ENCODE peak calls at places on chromosome 12, in seven cellular contexts. W is breast epithelium, T is A549, E is H54, L is esophagus squamous epithelium, S is HepG2, J is GM12891. R is an unnamed sample.

GRCh38 chr12:117060236-117060926 is 38.8 kb downstream of the TESC start:
- DNase-seq in W (no peak), T (no peak), E (no peak), L (no peak), S (no peak), J (no peak), R (peak)

GRCh38 chr12:18158774-18159557 is 69.0 kb upstream of the RERGL start:
- DNase-seq in W (no peak), T (peak), E (no peak), L (no peak), S (peak), J (no peak), R (peak)

GRCh38 chr12:104809251-104809650 is 148.8 kb downstream of the SLC41A2 start:
- DNase-seq in W (no peak), T (no peak), E (no peak), L (no peak), S (no peak), J (no peak), R (no peak)

GRCh38 chr12:89016970-89017778 is 335.1 kb downstream of the DUSP6 start:
- DNase-seq in W (no peak), T (peak), E (peak), L (no peak), S (peak), J (no peak), R (peak)

GRCh38 chr12:39357046-39357445 is 85.9 kb downstream of the KIF21A start:
- DNase-seq in W (no peak), T (no peak), E (no peak), L (no peak), S (no peak), J (no peak), R (no peak)

GRCh38 chr12:69579029-69579428 is 6.2 kb upstream of the CCT2 start:
- DNase-seq in W (no peak), T (no peak), E (no peak), L (no peak), S (no peak), J (no peak), R (no peak)

GRCh38 chr12:124914392-124915248 is at the start of gene UBC:
- DNase-seq in W (peak), T (peak), E (no peak), L (no peak), S (peak), J (peak), R (no peak)

GRCh38 chr12:101086490-101086889 is 123.5 kb downstream of the SLC5A8 start:
- DNase-seq in W (no peak), T (no peak), E (no peak), L (no peak), S (no peak), J (no peak), R (no peak)

GRCh38 chr12:4487024-4487423 is 41.4 kb upstream of the FGF6 start:
- DNase-seq in W (no peak), T (no peak), E (no peak), L (no peak), S (no peak), J (no peak), R (no peak)

DNA sequence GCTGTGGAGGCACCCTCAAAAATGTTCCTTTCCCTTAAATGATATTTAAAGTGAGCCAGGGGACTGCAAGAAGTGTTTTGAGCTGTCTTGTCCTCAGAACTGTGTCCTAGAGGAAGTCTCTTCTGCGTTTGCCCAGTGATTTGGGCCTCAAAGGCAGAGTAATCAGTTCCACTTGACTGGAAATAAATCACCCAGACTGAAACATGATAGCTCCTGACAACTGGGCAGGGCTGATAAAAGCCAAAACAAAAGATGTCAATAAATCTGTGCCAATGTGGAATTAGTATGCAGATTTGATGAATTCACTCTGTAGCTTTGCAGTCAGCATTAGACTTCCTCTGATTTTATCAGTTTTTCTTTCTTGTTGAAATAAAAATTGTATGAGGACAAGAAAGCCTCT is 180.6 kb downstream of the ERC1 start:
- DNase-seq in W (no peak), T (no peak), E (no peak), L (no peak), S (no peak), J (no peak), R (peak)
- TF ChIP-seq POLR2A in W (no peak), T (no peak), E (no peak), L (no peak), S (no peak), J (no peak), R (no peak)

DNA sequence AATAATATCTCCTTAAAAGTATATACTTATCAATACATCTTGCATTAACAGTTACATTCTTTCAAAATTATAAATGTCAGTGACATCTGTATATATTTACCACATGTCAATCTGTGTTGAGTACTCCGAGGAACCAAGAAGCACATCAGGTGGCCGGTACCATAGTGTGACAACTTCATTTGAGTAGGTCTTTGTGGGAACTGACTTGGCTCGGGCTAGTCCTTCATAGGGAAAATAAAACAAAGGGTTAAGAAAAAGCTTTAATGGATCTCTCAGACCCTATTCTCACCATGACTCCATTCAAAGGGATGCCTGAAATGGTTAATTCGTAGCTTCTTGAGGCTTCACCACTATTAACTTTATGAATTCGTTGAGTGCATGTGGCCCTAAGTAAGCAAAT is 94.9 kb downstream of the ELK3 start:
- DNase-seq in W (no peak), T (no peak), E (no peak), L (no peak), S (no peak), J (no peak), R (no peak)
- TF ChIP-seq POLR2A in W (no peak), T (no peak), E (no peak), L (no peak), S (no peak), J (no peak), R (no peak)

GRCh38 chr12:114679452-114679875 is 4.5 kb downstream of the TBX3 start:
- DNase-seq in W (no peak), T (no peak), E (no peak), L (no peak), S (no peak), J (no peak), R (no peak)
- TF ChIP-seq POLR2A in W (no peak), T (no peak), E (no peak), L (no peak), S (no peak), J (no peak), R (no peak)

GRCh38 chr12:54429014-54429471 is 10.0 kb upstream of the ITGA5 start:
- DNase-seq in W (no peak), T (no peak), E (no peak), L (no peak), S (peak), J (no peak), R (no peak)

GRCh38 chr12:54431911-54432814 is 13.1 kb upstream of the ITGA5 start:
- DNase-seq in W (no peak), T (peak), E (no peak), L (no peak), S (no peak), J (no peak), R (no peak)

GRCh38 chr12:54430471-54431075 is 11.5 kb upstream of the ITGA5 start:
- DNase-seq in W (no peak), T (no peak), E (no peak), L (no peak), S (no peak), J (no peak), R (no peak)

GRCh38 chr12:54437243-54437642 is 18.2 kb upstream of the ITGA5 start:
- DNase-seq in W (no peak), T (no peak), E (no peak), L (no peak), S (no peak), J (no peak), R (no peak)

GRCh38 chr12:54432815-54433164 is 13.7 kb upstream of the ITGA5 start:
- DNase-seq in W (no peak), T (no peak), E (no peak), L (no peak), S (no peak), J (no peak), R (no peak)
- TF ChIP-seq POLR2A in W (no peak), T (no peak), E (no peak), L (no peak), S (no peak), J (no peak), R (no peak)

GRCh38 chr12:55997535-55997859 is 421 bp downstream of the SUOX start:
- DNase-seq in W (no peak), T (no peak), E (no peak), L (no peak), S (no peak), J (no peak), R (no peak)
- TF ChIP-seq POLR2A in W (no peak), T (no peak), E (no peak), L (no peak), S (no peak), J (no peak), R (no peak)

GRCh38 chr12:50201987-50202521 is 34.9 kb upstream of the CERS5 start:
- DNase-seq in W (no peak), T (peak), E (peak), L (no peak), S (no peak), J (no peak), R (no peak)
- TF ChIP-seq POLR2A in W (no peak), T (no peak), E (no peak), L (no peak), S (no peak), J (no peak), R (no peak)

DNA sequence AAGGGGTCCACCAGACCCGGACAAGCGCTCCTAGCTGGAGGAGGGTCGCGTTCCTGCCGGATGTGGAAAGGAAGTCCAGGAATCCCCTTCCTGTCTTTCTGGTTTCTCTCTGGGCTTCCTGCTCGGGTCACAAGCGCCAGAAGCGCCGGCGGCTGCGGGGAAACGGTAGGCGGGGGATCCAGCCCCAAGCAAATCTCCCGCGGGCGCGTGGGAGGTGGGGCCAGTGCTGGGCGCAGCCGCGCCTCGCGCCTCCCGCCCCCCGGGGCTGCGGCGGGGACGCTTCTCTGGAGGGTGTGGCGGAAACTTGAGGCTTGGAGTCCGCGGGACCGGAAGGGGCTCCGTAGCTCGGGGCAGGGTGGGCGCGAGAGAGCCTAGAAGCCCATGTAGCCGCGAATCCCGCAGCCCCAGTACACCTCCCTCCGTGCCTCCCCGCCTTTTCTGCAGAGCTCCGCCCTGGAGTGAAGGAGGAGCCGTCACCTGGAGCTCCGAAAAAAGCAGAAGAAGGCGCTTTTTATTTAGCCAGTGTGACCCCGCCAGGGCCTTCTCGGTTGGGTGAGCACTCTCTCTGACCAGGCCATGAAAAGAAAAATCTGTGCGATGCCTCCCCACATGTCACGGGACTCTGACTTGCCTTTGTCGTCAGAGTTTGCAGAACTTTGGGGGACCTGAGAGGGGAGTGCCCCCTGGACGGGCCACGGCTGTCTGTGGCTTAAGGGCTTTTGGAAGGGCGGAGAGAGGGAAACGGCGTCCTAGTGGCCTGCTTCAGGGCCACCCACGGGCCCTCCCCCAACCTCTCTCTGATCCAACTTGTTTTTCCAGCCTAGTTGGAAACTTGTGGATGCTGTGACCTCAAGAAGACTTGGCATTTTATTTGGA is 21.4 kb upstream of the CLEC2D start:
- DNase-seq in W (peak), T (peak), E (peak), L (peak), S (peak), J (peak), R (peak)
- TF ChIP-seq POLR2A in W (no peak), T (peak), E (peak), L (no peak), S (peak), J (no peak), R (peak)

GRCh38 chr12:51345681-51346080 is 798 bp downstream of the CELA1 start:
- DNase-seq in W (no peak), T (no peak), E (no peak), L (no peak), S (no peak), J (no peak), R (no peak)

GRCh38 chr12:51342416-51342815 is 4.1 kb downstream of the CELA1 start:
- DNase-seq in W (no peak), T (no peak), E (no peak), L (no peak), S (no peak), J (no peak), R (no peak)

GRCh38 chr12:51343201-51343600 is 3.3 kb downstream of the CELA1 start:
- DNase-seq in W (no peak), T (no peak), E (no peak), L (no peak), S (no peak), J (no peak), R (no peak)

GRCh38 chr12:51339750-51340149 is 6.7 kb downstream of the CELA1 start:
- DNase-seq in W (no peak), T (no peak), E (no peak), L (no peak), S (no peak), J (no peak), R (no peak)

GRCh38 chr12:51341259-51342007 is 5.0 kb downstream of the CELA1 start:
- DNase-seq in W (peak), T (peak), E (peak), L (no peak), S (peak), J (no peak), R (peak)
- TF ChIP-seq POLR2A in W (no peak), T (no peak), E (no peak), L (no peak), S (no peak), J (no peak), R (no peak)